ENCODE peak calls at places on chromosome 14, in seven cellular contexts. O is H1, X is H9, B is mesendoderm, S is trophoblast cell, T is neuronal stem cell, I is mesenchymal stem cell. L is an unnamed sample.

GRCh38 chr14:47822326-47822725 is 146.9 kb upstream of the MDGA2 start:
- DNase-seq in O (no peak), X (no peak), B (no peak), S (no peak), T (no peak), I (no peak), L (no peak)

GRCh38 chr14:64721391-64721791 is 17.2 kb downstream of the PLEKHG3 start:
- DNase-seq in O (no peak), X (no peak), B (no peak), S (no peak), T (no peak), I (peak), L (peak)

GRCh38 chr14:94144765-94145164 is 15.4 kb upstream of the IFI27L2 start:
- DNase-seq in O (peak), X (peak), B (peak), S (no peak), T (no peak), I (no peak), L (no peak)

GRCh38 chr14:88063807-88064206 is 58.9 kb downstream of the GPR65 start:
- DNase-seq in O (no peak), X (no peak), B (no peak), S (no peak), T (no peak), I (no peak), L (no peak)

GRCh38 chr14:101813171-101813759 is 51.8 kb downstream of the PPP2R5C start:
- DNase-seq in O (no peak), X (no peak), B (no peak), S (no peak), T (no peak), I (no peak), L (no peak)

GRCh38 chr14:104786091-104786586 is 9.4 kb downstream of the AKT1 start:
- DNase-seq in O (no peak), X (no peak), B (no peak), S (no peak), T (no peak), I (no peak), L (no peak)

GRCh38 chr14:72369106-72369505 is 436.9 kb downstream of the RGS6 start:
- DNase-seq in O (no peak), X (no peak), B (no peak), S (no peak), T (no peak), I (no peak), L (no peak)

GRCh38 chr14:95891742-95892141 is 15.1 kb downstream of the TUNAR start:
- DNase-seq in O (no peak), X (no peak), B (no peak), S (peak), T (no peak), I (no peak), L (peak)

GRCh38 chr14:104287301-104288009 is 149.1 kb downstream of the KIF26A start:
- DNase-seq in O (no peak), X (no peak), B (no peak), S (no peak), T (no peak), I (no peak), L (no peak)

GRCh38 chr14:71803539-71804260 is 128.5 kb upstream of the RGS6 start:
- DNase-seq in O (no peak), X (no peak), B (no peak), S (peak), T (no peak), I (peak), L (peak)

GRCh38 chr14:54498579-54498978 is 9.8 kb upstream of the GMFB start:
- DNase-seq in O (no peak), X (no peak), B (no peak), S (no peak), T (no peak), I (no peak), L (no peak)

GRCh38 chr14:99134333-99135046 is 137.5 kb downstream of the BCL11B start:
- DNase-seq in O (peak), X (no peak), B (no peak), S (no peak), T (no peak), I (no peak), L (no peak)

GRCh38 chr14:101634453-101635237 is 73.3 kb downstream of the DIO3 start:
- DNase-seq in O (peak), X (peak), B (no peak), S (no peak), T (no peak), I (no peak), L (no peak)

GRCh38 chr14:32457213-32457920 is 128.3 kb downstream of the AKAP6 start:
- DNase-seq in O (no peak), X (no peak), B (no peak), S (peak), T (no peak), I (peak), L (peak)

GRCh38 chr14:34911209-34912150 is 36.3 kb upstream of the BAZ1A start:
- DNase-seq in O (no peak), X (no peak), B (no peak), S (no peak), T (no peak), I (peak), L (peak)

GRCh38 chr14:80310950-80311349 is 99.6 kb upstream of the DIO2 start:
- DNase-seq in O (no peak), X (no peak), B (no peak), S (no peak), T (no peak), I (peak), L (peak)

GRCh38 chr14:89720741-89721315 is 233.7 kb downstream of the EFCAB11 start:
- DNase-seq in O (no peak), X (peak), B (no peak), S (no peak), T (no peak), I (no peak), L (no peak)

GRCh38 chr14:94365624-94366023 is 22.8 kb downstream of the SERPINA1 start:
- DNase-seq in O (no peak), X (no peak), B (no peak), S (no peak), T (no peak), I (no peak), L (no peak)

GRCh38 chr14:26828741-26829140 is 230.9 kb upstream of the NOVA1 start:
- DNase-seq in O (no peak), X (no peak), B (no peak), S (no peak), T (no peak), I (no peak), L (no peak)

GRCh38 chr14:64628940-64629403 is 75.3 kb upstream of the PLEKHG3 start:
- DNase-seq in O (no peak), X (no peak), B (peak), S (peak), T (no peak), I (peak), L (peak)

GRCh38 chr14:31657917-31658316 is 96.7 kb downstream of the NUBPL start:
- DNase-seq in O (no peak), X (no peak), B (no peak), S (no peak), T (no peak), I (no peak), L (no peak)

GRCh38 chr14:90518941-90519256 is 122.1 kb downstream of the CALM1 start:
- DNase-seq in O (peak), X (peak), B (peak), S (no peak), T (no peak), I (peak), L (peak)

GRCh38 chr14:24441485-24441884 is 1.1 kb downstream of the SDR39U1 start:
- DNase-seq in O (no peak), X (no peak), B (no peak), S (no peak), T (no peak), I (no peak), L (no peak)

GRCh38 chr14:90815817-90816662 is at the start of gene TTC7B:
- DNase-seq in O (peak), X (peak), B (peak), S (peak), T (peak), I (peak), L (peak)

GRCh38 chr14:29216316-29216715 is 449.7 kb downstream of the FOXG1 start:
- DNase-seq in O (no peak), X (no peak), B (no peak), S (no peak), T (no peak), I (no peak), L (no peak)

GRCh38 chr14:87615822-87616679 is 376.9 kb downstream of the GALC start:
- DNase-seq in O (peak), X (peak), B (peak), S (peak), T (peak), I (peak), L (peak)

GRCh38 chr14:93318927-93319326 is 13.9 kb downstream of the BTBD7 start:
- DNase-seq in O (no peak), X (no peak), B (no peak), S (no peak), T (no peak), I (peak), L (peak)

GRCh38 chr14:60632777-60633176 is 16.5 kb downstream of the SIX1 start:
- DNase-seq in O (no peak), X (no peak), B (no peak), S (no peak), T (no peak), I (no peak), L (no peak)

GRCh38 chr14:46840971-46841729 is 189.6 kb upstream of the RPL10L start:
- DNase-seq in O (no peak), X (no peak), B (peak), S (no peak), T (no peak), I (peak), L (no peak)

GRCh38 chr14:87260460-87260859 is 732.5 kb downstream of the GALC start:
- DNase-seq in O (no peak), X (no peak), B (no peak), S (no peak), T (peak), I (no peak), L (no peak)

GRCh38 chr14:57244103-57244502 is 24.6 kb downstream of the EXOC5 start:
- DNase-seq in O (no peak), X (no peak), B (no peak), S (peak), T (no peak), I (peak), L (no peak)

GRCh38 chr14:28761438-28762289 is 4.9 kb upstream of the FOXG1 start:
- DNase-seq in O (no peak), X (no peak), B (peak), S (no peak), T (no peak), I (no peak), L (no peak)

GRCh38 chr14:95529242-95529641 is 5.6 kb upstream of the GLRX5 start:
- DNase-seq in O (no peak), X (no peak), B (no peak), S (no peak), T (no peak), I (no peak), L (no peak)

GRCh38 chr14:75700295-75700694 is 39.2 kb downstream of the TTLL5 start:
- DNase-seq in O (no peak), X (no peak), B (no peak), S (no peak), T (no peak), I (no peak), L (no peak)
- H4K8ac ChIP-seq in O (no peak), X (no peak), B (no peak), S (no peak), T (no peak), I (no peak), L (no peak)

GRCh38 chr14:56212541-56212940 is 94.3 kb downstream of the PELI2 start:
- DNase-seq in O (no peak), X (no peak), B (no peak), S (no peak), T (no peak), I (no peak), L (no peak)
- H3K4ac ChIP-seq in O (no peak), X (no peak), B (no peak), S (no peak), T (no peak), I (no peak), L (no peak)

DNA sequence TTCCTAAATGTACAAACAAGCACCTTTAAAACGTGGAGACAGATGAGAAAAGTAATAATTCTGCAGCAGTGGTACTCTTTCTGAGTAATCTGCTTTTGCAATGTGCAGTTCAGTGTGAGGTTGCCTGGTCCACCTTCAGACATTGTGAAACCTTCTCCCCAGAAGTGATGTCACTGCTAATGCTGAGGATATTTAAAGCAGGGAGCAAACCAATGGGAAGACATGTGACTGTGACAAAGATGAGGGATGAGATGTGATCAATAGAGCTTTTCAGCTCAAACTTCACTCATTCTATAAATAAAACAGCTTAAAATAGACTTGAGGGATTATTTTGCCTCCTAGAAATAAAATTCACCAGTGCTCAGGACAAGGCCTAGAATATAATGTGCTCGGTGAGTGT is 9.2 kb downstream of the SLC7A8 start:
- DNase-seq in O (no peak), X (no peak), B (no peak), S (no peak), T (no peak), I (peak), L (peak)
- H4K8ac ChIP-seq in O (no peak), X (no peak), B (no peak), S (no peak), T (no peak), I (no peak), L (no peak)

GRCh38 chr14:36313206-36313605 is 7.2 kb downstream of the MBIP start:
- DNase-seq in O (no peak), X (no peak), B (peak), S (no peak), T (peak), I (no peak), L (no peak)

GRCh38 chr14:36316131-36316530 is 4.3 kb downstream of the MBIP start:
- DNase-seq in O (no peak), X (no peak), B (no peak), S (no peak), T (no peak), I (no peak), L (no peak)

GRCh38 chr14:36317650-36318049 is 2.8 kb downstream of the MBIP start:
- DNase-seq in O (no peak), X (no peak), B (no peak), S (no peak), T (no peak), I (no peak), L (peak)

GRCh38 chr14:36315159-36315853 is 5.1 kb downstream of the MBIP start:
- DNase-seq in O (no peak), X (no peak), B (no peak), S (no peak), T (no peak), I (no peak), L (no peak)

GRCh38 chr14:36313898-36314297 is 6.5 kb downstream of the MBIP start:
- DNase-seq in O (no peak), X (no peak), B (peak), S (no peak), T (no peak), I (no peak), L (no peak)
- H3K4ac ChIP-seq in O (no peak), X (no peak), B (no peak), S (no peak), T (no peak), I (no peak), L (no peak)

GRCh38 chr14:68306934-68307758 is 485.7 kb downstream of the ZFP36L1 start:
- DNase-seq in O (no peak), X (no peak), B (no peak), S (no peak), T (no peak), I (no peak), L (peak)
- H4K8ac ChIP-seq in O (no peak), X (no peak), B (no peak), S (no peak), T (no peak), I (no peak), L (no peak)

GRCh38 chr14:77141592-77142288 is at the start of gene ZDHHC22:
- DNase-seq in O (peak), X (peak), B (peak), S (no peak), T (no peak), I (no peak), L (no peak)
- H3K4ac ChIP-seq in O (no peak), X (no peak), B (no peak), S (no peak), T (no peak), I (no peak), L (no peak)

DNA sequence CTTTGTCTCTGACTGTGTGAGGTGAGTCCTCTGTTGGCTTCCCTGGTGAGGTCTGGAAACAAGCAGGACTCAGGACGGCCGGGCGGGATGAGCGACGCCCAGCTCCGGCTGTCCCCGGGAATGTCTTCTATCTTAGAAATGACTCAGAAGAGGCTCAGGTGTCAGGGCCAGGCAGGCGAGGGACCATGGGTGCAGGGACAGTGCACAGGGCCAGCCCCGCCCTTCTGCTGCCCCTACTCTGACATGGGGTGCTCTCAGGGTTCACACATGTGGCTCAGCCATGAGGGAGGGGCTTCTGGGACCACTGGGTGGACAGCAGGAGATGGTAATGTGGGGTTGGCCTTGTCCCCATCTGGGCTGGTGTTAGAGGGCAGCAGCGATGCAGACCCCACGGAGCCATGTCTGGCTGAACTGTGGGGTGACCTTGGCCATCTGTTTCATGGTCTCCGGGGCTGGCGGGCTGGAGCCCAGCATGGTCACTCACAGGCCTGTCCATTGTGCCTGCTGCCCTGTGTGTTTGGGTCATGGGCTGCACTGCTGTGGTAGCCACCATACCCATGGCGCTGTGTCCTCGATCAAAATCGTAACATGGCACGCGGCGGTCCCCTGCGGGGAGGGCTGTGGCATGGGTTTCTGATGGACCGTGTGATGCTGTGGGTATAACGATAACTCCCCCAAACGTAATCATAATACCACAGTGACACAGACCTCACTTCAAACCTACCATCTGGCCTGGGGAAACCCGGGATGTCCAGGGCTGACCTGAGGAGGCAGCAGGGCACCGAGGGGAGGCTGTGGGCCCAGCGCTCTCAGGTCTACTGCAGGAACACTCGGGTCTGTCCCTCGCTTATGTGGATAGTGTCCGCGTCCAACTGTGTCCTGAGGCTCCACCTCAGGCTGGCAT is 368.8 kb downstream of the TMEM121 start:
- DNase-seq in O (no peak), X (no peak), B (no peak), S (no peak), T (no peak), I (no peak), L (no peak)
- H4K8ac ChIP-seq in O (no peak), X (no peak), B (no peak), S (no peak), T (no peak), I (no peak), L (no peak)

GRCh38 chr14:73645248-73645610 is 443 bp downstream of the DNAL1 start:
- DNase-seq in O (no peak), X (no peak), B (no peak), S (no peak), T (no peak), I (no peak), L (no peak)

GRCh38 chr14:73640796-73641195 is 4.0 kb upstream of the DNAL1 start:
- DNase-seq in O (no peak), X (no peak), B (no peak), S (no peak), T (no peak), I (no peak), L (no peak)

DNA sequence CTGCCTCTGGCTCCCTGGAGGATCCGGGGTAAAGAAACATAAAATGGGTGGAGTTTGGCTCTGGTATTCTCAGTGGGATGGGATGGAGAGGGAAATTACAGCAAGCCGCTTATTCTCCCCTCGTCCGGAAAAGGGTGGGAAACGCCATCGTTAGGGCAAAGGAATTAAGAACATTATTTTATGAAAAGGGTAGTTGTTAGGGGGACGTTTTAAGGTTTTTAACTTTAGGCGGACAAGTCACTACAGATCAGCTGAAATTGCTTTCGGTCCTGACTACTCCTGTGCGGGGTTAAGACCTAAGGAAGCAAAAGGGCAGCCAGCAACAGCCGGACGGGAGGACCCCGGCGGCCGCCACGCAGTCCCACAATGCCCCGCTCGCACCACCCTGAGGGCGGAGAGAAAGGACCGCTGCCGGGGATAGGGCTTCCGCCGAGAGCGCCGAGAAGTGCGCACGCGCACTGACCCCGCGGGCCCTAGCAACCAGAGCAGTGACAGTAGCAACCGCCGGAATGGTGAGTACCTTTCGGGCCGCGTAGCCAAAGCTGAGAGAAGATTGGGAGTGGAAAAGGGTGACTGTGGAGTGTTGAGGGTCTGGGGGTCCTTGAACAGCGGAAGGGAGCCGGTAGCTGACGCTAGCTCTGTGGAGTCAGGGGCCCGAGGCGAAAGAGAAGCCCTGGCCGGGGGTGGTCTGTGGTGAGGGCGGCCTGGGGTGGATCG is at the start of gene DNAL1:
- DNase-seq in O (peak), X (peak), B (peak), S (peak), T (peak), I (peak), L (peak)
- H3K4ac ChIP-seq in O (no peak), X (no peak), B (peak), S (peak), T (no peak), I (no peak), L (peak)

GRCh38 chr14:50088117-50088515 is 28.3 kb downstream of the VCPKMT start:
- DNase-seq in O (no peak), X (no peak), B (no peak), S (no peak), T (no peak), I (no peak), L (no peak)

GRCh38 chr14:50091240-50091914 is 25.0 kb downstream of the VCPKMT start:
- DNase-seq in O (no peak), X (no peak), B (no peak), S (no peak), T (no peak), I (no peak), L (no peak)

GRCh38 chr14:50088731-50089130 is 27.6 kb downstream of the VCPKMT start:
- DNase-seq in O (no peak), X (no peak), B (no peak), S (no peak), T (no peak), I (no peak), L (no peak)

GRCh38 chr14:50087350-50088116 is 28.8 kb downstream of the VCPKMT start:
- DNase-seq in O (no peak), X (no peak), B (no peak), S (no peak), T (no peak), I (no peak), L (no peak)

DNA sequence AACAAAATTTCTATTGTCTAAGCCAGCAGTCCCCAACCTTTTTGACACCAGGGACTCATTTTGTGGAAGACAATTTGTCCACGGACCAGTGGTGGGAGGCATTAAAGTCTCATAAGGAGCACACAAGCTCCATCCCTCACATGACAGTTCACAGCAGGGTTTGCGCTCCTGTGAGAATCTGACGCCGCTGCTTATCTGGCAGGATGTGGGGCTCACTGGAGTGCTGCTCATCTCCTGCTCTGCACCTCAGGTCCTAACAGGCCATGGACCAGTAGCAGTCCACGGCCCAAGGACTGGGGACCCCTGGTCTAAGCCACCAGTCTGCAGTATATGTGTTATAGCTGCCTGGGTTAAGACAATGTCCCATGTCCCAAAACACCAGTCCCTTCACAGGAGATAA is 27.2 kb downstream of the VCPKMT start:
- DNase-seq in O (no peak), X (no peak), B (no peak), S (no peak), T (no peak), I (no peak), L (no peak)
- H4K8ac ChIP-seq in O (no peak), X (no peak), B (no peak), S (no peak), T (no peak), I (peak), L (no peak)